ENCODE peak calls at places on chromosomes 4 and X, in nine cellular contexts. V, P, G, F, U, J, R, C and Q are unnamed samples.

GRCh38 chr4:159455675-159456235 is 352.9 kb downstream of the RAPGEF2 start:
- DNase-seq in V (no peak), P (peak), G (no peak), F (no peak), U (peak), J (no peak), R (no peak), C (no peak), Q (peak)

GRCh38 chrX:19904778-19905367 is 17.5 kb upstream of the SH3KBP1 start:
- DNase-seq in V (no peak), P (peak), G (no peak), F (no peak), U (peak), J (no peak), R (no peak), C (no peak), Q (no peak)

GRCh38 chr4:136749988-136750387 is 782.3 kb downstream of the PCDH18 start:
- DNase-seq in V (no peak), P (no peak), G (no peak), F (no peak), U (no peak), J (no peak), R (no peak), C (no peak), Q (no peak)

GRCh38 chr4:123749408-123749807 is 352.8 kb downstream of the SPRY1 start:
- DNase-seq in V (peak), P (no peak), G (peak), F (no peak), U (no peak), J (no peak), R (no peak), C (no peak), Q (no peak)

GRCh38 chrX:643911-644303 is 13.3 kb downstream of the SHOX start:
- DNase-seq in V (no peak), P (no peak), G (no peak), F (no peak), U (peak), J (no peak), R (no peak), C (no peak), Q (no peak)

GRCh38 chr4:146114066-146114465 is 61.5 kb upstream of the LSM6 start:
- DNase-seq in V (no peak), P (no peak), G (no peak), F (no peak), U (no peak), J (no peak), R (no peak), C (no peak), Q (no peak)

GRCh38 chr4:52103314-52103713 is 52.2 kb downstream of the SPATA18 start:
- DNase-seq in V (no peak), P (peak), G (no peak), F (no peak), U (no peak), J (no peak), R (no peak), C (no peak), Q (peak)

GRCh38 chr4:38177035-38177791 is 217.0 kb downstream of the PTTG2 start:
- DNase-seq in V (no peak), P (peak), G (peak), F (no peak), U (peak), J (peak), R (no peak), C (peak), Q (no peak)

GRCh38 chr4:26899991-26900390 is 39.4 kb downstream of the STIM2 start:
- DNase-seq in V (no peak), P (no peak), G (no peak), F (no peak), U (no peak), J (no peak), R (no peak), C (no peak), Q (peak)

GRCh38 chr4:101818362-101818761 is 27.8 kb downstream of the BANK1 start:
- DNase-seq in V (no peak), P (peak), G (no peak), F (peak), U (no peak), J (no peak), R (no peak), C (no peak), Q (no peak)

GRCh38 chr4:42672359-42673083 is 15.6 kb upstream of the ATP8A1 start:
- DNase-seq in V (no peak), P (peak), G (no peak), F (no peak), U (no peak), J (no peak), R (no peak), C (no peak), Q (no peak)

GRCh38 chrX:24526616-24527015 is 61.5 kb downstream of the PDK3 start:
- DNase-seq in V (no peak), P (no peak), G (no peak), F (no peak), U (no peak), J (no peak), R (no peak), C (no peak), Q (no peak)

GRCh38 chrX:109352121-109352556 is 129.7 kb downstream of the GUCY2F start:
- DNase-seq in V (peak), P (peak), G (peak), F (no peak), U (no peak), J (peak), R (no peak), C (no peak), Q (no peak)

GRCh38 chr4:15951781-15952180 is 11.2 kb downstream of the FGFBP2 start:
- DNase-seq in V (no peak), P (no peak), G (no peak), F (no peak), U (no peak), J (no peak), R (no peak), C (no peak), Q (no peak)

GRCh38 chrX:100829730-100830129 is 9.5 kb downstream of the CSTF2 start:
- DNase-seq in V (no peak), P (peak), G (no peak), F (no peak), U (peak), J (no peak), R (no peak), C (no peak), Q (no peak)

GRCh38 chr4:109469915-109470314 is 36.3 kb downstream of the SEC24B start:
- DNase-seq in V (no peak), P (no peak), G (no peak), F (no peak), U (no peak), J (no peak), R (no peak), C (no peak), Q (no peak)

GRCh38 chr4:8310306-8310705 is 40.8 kb downstream of the HTRA3 start:
- DNase-seq in V (peak), P (no peak), G (peak), F (no peak), U (no peak), J (no peak), R (peak), C (no peak), Q (no peak)

GRCh38 chr4:57044996-57045395 is 65.2 kb downstream of the IGFBP7 start:
- DNase-seq in V (no peak), P (peak), G (no peak), F (no peak), U (no peak), J (no peak), R (no peak), C (no peak), Q (no peak)

GRCh38 chr4:55435136-55435535 is 39.4 kb downstream of the TMEM165 start:
- DNase-seq in V (no peak), P (peak), G (no peak), F (no peak), U (peak), J (no peak), R (no peak), C (no peak), Q (peak)
- TF ChIP-seq CTCF in V (no peak), P (peak), G (no peak), F (peak), U (no peak), J (no peak), R (no peak), C (no peak), Q (peak)

DNA sequence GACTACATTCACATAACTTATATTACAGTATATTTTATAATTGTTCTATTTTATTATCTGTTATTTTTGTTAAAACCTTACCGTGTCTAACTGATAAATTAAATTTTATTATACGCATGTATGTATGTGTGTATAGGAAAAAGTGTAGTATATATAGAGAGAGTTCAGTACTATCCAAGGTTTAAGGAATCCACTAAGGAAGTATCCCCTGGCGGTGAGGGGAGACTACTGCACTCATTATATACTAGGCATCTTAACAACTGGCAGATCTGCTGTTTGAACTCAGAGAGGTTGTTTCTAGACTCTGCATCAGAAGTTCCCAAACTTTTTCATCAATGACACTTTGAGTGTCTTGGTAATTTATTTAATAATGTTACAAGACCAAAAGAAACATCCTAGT is 70.9 kb downstream of the NDST4 start:
- DNase-seq in V (no peak), P (no peak), G (no peak), F (no peak), U (no peak), J (no peak), R (no peak), C (no peak), Q (no peak)
- TF ChIP-seq CTCF in V (no peak), P (peak), G (no peak), F (no peak), U (no peak), J (no peak), R (peak), C (no peak), Q (peak)

GRCh38 chr4:152348670-152349069 is 187.2 kb downstream of the FBXW7 start:
- DNase-seq in V (no peak), P (peak), G (no peak), F (no peak), U (no peak), J (no peak), R (no peak), C (no peak), Q (no peak)
- TF ChIP-seq CTCF in V (no peak), P (peak), G (peak), F (peak), U (no peak), J (no peak), R (no peak), C (peak), Q (no peak)

GRCh38 chr4:521636-522330 is 22.8 kb downstream of the PIGG start:
- DNase-seq in V (no peak), P (no peak), G (no peak), F (no peak), U (no peak), J (no peak), R (no peak), C (no peak), Q (no peak)
- TF ChIP-seq CTCF in V (no peak), P (no peak), G (no peak), F (no peak), U (no peak), J (no peak), R (no peak), C (no peak), Q (no peak)

DNA sequence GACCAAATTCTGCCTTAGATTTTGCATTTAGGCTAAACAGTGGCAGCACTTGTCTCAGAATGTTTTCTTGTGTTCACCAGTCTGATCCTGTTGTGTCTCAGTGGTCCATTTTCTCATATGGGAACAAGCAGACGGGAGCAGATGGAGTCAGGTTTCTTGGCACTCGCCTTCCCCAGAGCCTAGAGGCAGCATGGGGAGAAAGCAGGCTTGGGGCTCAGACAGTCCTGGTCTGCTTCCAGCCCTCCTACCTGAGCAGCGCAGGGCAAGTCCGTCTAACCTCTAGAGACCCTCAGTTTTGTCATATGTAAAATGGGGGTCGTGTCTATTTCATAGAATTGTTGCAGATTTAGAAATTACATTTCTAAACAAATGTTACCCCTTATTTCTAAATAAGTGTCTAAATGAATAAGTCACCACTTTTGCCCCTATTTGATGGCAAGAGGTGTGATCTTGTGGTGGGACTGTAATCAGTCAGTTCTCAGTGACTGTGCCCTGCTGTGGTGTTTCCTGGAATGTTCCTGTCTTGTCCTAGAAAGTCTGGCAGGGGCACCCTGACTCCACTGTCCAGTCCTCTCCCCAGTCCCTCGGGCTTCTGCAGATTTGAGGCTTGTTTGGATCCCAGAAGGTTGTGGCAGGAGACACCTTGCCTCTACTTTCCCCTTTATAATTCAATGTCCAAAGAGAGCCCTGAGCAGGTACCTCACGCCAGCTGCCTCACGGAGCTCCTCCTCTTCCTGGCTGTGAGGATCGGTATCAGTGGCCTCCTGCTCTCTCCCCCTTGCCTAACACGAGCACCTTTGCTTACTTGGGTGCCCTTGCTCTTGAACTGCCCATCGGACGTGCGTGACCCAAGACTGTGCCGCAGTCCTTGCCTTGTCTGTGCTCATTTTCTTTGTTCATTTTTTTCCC is 28.1 kb upstream of the MSANTD1 start:
- DNase-seq in V (peak), P (no peak), G (peak), F (no peak), U (no peak), J (no peak), R (no peak), C (no peak), Q (no peak)
- TF ChIP-seq CTCF in V (no peak), P (no peak), G (no peak), F (no peak), U (no peak), J (no peak), R (no peak), C (no peak), Q (no peak)

DNA sequence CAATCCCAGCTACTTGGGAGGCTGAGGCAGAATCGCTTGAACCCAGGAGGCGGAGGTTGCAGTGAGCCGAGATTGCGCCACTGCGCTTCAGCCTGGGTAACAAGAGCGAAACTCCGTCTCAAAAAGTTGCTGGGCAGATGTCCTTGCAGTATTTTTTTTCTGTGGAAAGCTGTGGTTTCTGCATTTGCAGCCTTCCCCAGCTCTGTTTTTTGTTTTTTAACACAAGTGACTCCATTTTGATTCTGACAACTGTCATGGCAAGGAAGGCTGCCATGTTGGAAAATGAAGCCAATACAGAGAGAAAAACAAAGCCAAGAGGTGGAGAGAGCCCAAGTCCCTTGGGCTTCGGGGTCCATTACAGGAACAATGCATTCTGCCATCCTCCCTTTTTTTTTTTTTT is 11.7 kb upstream of the SLC10A3 start:
- DNase-seq in V (no peak), P (no peak), G (no peak), F (no peak), U (no peak), J (no peak), R (no peak), C (no peak), Q (no peak)
- TF ChIP-seq CTCF in V (no peak), P (no peak), G (no peak), F (no peak), U (no peak), J (no peak), R (no peak), C (no peak), Q (no peak)

GRCh38 chr4:139184129-139184528 is 7.1 kb upstream of the ELF2 start:
- DNase-seq in V (no peak), P (peak), G (no peak), F (no peak), U (peak), J (no peak), R (no peak), C (no peak), Q (no peak)
- TF ChIP-seq CTCF in V (peak), P (peak), G (no peak), F (peak), U (no peak), J (no peak), R (no peak), C (no peak), Q (no peak)

DNA sequence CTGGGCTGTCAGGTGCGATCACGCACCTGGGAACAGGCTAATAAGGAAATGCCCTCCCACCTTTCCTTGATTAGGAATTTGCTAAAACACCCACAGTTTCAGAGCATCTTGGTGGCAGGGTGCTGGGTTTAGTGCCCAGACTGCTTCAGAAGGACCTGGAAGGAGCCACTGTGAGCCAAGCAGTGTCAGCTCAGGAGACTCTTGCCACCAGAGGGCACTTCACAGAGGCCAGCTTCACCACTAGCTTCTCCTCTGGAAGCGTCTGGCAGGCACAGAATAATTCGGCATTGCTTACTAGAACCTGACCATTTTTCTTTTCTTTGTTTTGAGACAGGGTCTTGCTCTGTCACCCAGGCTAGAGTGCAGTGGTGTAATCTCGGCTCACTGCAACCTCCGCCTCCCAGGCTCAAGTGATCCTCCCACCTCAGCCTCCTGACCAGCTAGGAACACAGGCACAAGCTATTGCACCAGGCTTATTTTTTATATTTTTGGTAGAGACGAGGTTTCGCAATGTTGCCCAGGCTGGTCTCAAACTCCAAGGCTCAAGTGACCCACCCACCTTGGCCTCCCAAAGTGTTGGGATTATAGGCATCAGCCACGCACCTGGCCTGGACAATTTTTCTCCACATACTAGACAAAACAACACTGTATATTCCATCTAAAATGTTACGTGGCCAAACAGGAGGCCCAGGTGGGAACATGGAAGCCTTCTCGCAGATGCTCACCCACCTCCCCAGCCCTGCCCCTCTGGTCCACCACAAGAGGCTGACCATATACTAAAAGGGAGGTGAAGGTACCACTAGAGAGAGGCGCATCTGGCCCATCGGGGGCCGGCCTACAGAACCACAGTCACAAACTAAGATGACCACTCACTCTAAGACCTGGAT is 14.1 kb downstream of the NOP14 start:
- DNase-seq in V (peak), P (peak), G (no peak), F (no peak), U (no peak), J (no peak), R (no peak), C (no peak), Q (peak)
- TF ChIP-seq CTCF in V (peak), P (peak), G (peak), F (peak), U (peak), J (peak), R (no peak), C (peak), Q (no peak)

DNA sequence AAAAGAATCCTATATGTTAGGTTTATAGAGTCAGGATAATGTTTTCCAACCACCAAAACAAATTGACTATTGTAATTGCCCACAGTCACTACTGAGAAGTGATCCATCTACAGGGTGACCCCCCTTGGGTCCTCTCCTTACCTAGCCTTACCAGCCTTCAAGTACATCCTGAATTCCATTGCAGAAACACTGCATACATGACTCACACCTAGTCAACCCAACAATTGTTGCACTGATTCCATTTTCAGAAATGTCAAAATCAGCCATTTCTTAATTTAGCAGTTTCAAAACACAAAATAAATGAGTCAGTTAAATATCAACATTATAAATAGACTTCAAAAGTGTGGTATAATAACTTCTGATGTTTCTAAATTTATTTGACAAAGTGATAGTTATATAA is 106.3 kb upstream of the TNIP3 start:
- DNase-seq in V (no peak), P (peak), G (no peak), F (no peak), U (no peak), J (no peak), R (no peak), C (no peak), Q (no peak)
- TF ChIP-seq CTCF in V (no peak), P (no peak), G (no peak), F (no peak), U (no peak), J (no peak), R (no peak), C (no peak), Q (no peak)

GRCh38 chr4:179007758-179008157 is 1565.5 kb upstream of the AGA start:
- DNase-seq in V (no peak), P (no peak), G (no peak), F (no peak), U (no peak), J (no peak), R (no peak), C (no peak), Q (no peak)
- TF ChIP-seq CTCF in V (no peak), P (no peak), G (no peak), F (no peak), U (no peak), J (no peak), R (no peak), C (no peak), Q (no peak)